ENCODE peak calls at places on chromosomes 13 and 19, in eight cellular contexts. One of them, this sample, is unnamed.

GRCh38 chr13:113791761-113792160 is 32.7 kb downstream of the TMEM255B start:
- DNase-seq in A549: no peak
- DNase-seq in HCT116: no peak
- DNase-seq in H1: no peak
- DNase-seq in endothelial cell of umbilical vein: no peak
- DNase-seq in K562: no peak
- DNase-seq in GM12878: no peak
- DNase-seq in HepG2: no peak
- DNase-seq in this sample: no peak

GRCh38 chr19:55407625-55408319 is at the start of gene UBE2S:
- DNase-seq in A549: peak; percentile 100
- DNase-seq in HCT116: peak; percentile 98
- DNase-seq in H1: peak; percentile 96
- DNase-seq in endothelial cell of umbilical vein: peak; percentile 100
- DNase-seq in K562: peak; percentile 97
- DNase-seq in GM12878: peak; percentile 97
- DNase-seq in HepG2: peak; percentile 83
- DNase-seq in this sample: peak; percentile 98

GRCh38 chr19:12580180-12580694 is 29.0 kb upstream of the ZNF564 start:
- DNase-seq in A549: no peak
- DNase-seq in HCT116: peak; percentile 12
- DNase-seq in H1: no peak
- DNase-seq in endothelial cell of umbilical vein: no peak
- DNase-seq in K562: no peak
- DNase-seq in GM12878: no peak
- DNase-seq in HepG2: peak; percentile 78
- DNase-seq in this sample: no peak

GRCh38 chr19:48804496-48804895 is 6.3 kb downstream of the BCAT2 start:
- DNase-seq in A549: no peak
- DNase-seq in HCT116: no peak
- DNase-seq in H1: no peak
- DNase-seq in endothelial cell of umbilical vein: no peak
- DNase-seq in K562: no peak
- DNase-seq in GM12878: no peak
- DNase-seq in HepG2: no peak
- DNase-seq in this sample: no peak

GRCh38 chr13:79736356-79736755 is 255.4 kb downstream of the NDFIP2 start:
- DNase-seq in A549: no peak
- DNase-seq in HCT116: no peak
- DNase-seq in H1: no peak
- DNase-seq in endothelial cell of umbilical vein: no peak
- DNase-seq in K562: no peak
- DNase-seq in GM12878: no peak
- DNase-seq in HepG2: no peak
- DNase-seq in this sample: no peak

GRCh38 chr19:29449371-29449770 is 76.4 kb upstream of the VSTM2B start:
- DNase-seq in A549: no peak
- DNase-seq in HCT116: no peak
- DNase-seq in H1: peak; percentile 1
- DNase-seq in endothelial cell of umbilical vein: no peak
- DNase-seq in K562: no peak
- DNase-seq in GM12878: no peak
- DNase-seq in HepG2: no peak
- DNase-seq in this sample: no peak

GRCh38 chr13:23180711-23181110 is at the start of gene SGCG:
- DNase-seq in A549: no peak
- DNase-seq in HCT116: no peak
- DNase-seq in H1: no peak
- DNase-seq in endothelial cell of umbilical vein: no peak
- DNase-seq in K562: no peak
- DNase-seq in GM12878: no peak
- DNase-seq in HepG2: no peak
- DNase-seq in this sample: no peak

GRCh38 chr13:79742923-79743322 is 262.0 kb downstream of the NDFIP2 start:
- DNase-seq in A549: no peak
- DNase-seq in HCT116: no peak
- DNase-seq in H1: no peak
- DNase-seq in endothelial cell of umbilical vein: no peak
- DNase-seq in K562: no peak
- DNase-seq in GM12878: no peak
- DNase-seq in HepG2: no peak
- DNase-seq in this sample: no peak

GRCh38 chr19:32407004-32407992 is 1.7 kb downstream of the DPY19L3 start:
- DNase-seq in A549: no peak
- DNase-seq in HCT116: no peak
- DNase-seq in H1: no peak
- DNase-seq in endothelial cell of umbilical vein: no peak
- DNase-seq in K562: peak; percentile 56
- DNase-seq in GM12878: no peak
- DNase-seq in HepG2: peak; percentile 16
- DNase-seq in this sample: peak; percentile 35

GRCh38 chr13:94329754-94330551 is 149.5 kb downstream of the DCT start:
- DNase-seq in A549: peak; percentile 48
- DNase-seq in HCT116: no peak
- DNase-seq in H1: no peak
- DNase-seq in endothelial cell of umbilical vein: peak; percentile 32
- DNase-seq in K562: no peak
- DNase-seq in GM12878: no peak
- DNase-seq in HepG2: peak; percentile 28
- DNase-seq in this sample: peak; percentile 67

GRCh38 chr19:19229701-19230100 is 17.9 kb downstream of the NCAN start:
- DNase-seq in A549: no peak
- DNase-seq in HCT116: no peak
- DNase-seq in H1: no peak
- DNase-seq in endothelial cell of umbilical vein: no peak
- DNase-seq in K562: no peak
- DNase-seq in GM12878: no peak
- DNase-seq in HepG2: no peak
- DNase-seq in this sample: no peak

GRCh38 chr19:30227661-30228112 is 144.5 kb upstream of the ZNF536 start:
- DNase-seq in A549: peak; percentile 82
- DNase-seq in HCT116: peak; percentile 13
- DNase-seq in H1: peak; percentile 87
- DNase-seq in endothelial cell of umbilical vein: peak; percentile 36
- DNase-seq in K562: peak; percentile 47
- DNase-seq in GM12878: no peak
- DNase-seq in HepG2: peak; percentile 17
- DNase-seq in this sample: peak; percentile 58

GRCh38 chr19:13849991-13850909 is 26.7 kb upstream of the NANOS3 start:
- DNase-seq in A549: peak; percentile 83
- DNase-seq in HCT116: no peak
- DNase-seq in H1: peak; percentile 88
- DNase-seq in endothelial cell of umbilical vein: peak; percentile 82
- DNase-seq in K562: peak; percentile 80
- DNase-seq in GM12878: no peak
- DNase-seq in HepG2: peak; percentile 53
- DNase-seq in this sample: peak; percentile 79

GRCh38 chr13:88417801-88418200 is 746.6 kb downstream of the SLITRK5 start:
- DNase-seq in A549: no peak
- DNase-seq in HCT116: no peak
- DNase-seq in H1: no peak
- DNase-seq in endothelial cell of umbilical vein: no peak
- DNase-seq in K562: no peak
- DNase-seq in GM12878: no peak
- DNase-seq in HepG2: no peak
- DNase-seq in this sample: no peak

GRCh38 chr13:93045836-93046235 is 180.8 kb upstream of the GPC6 start:
- DNase-seq in A549: no peak
- DNase-seq in HCT116: no peak
- DNase-seq in H1: no peak
- DNase-seq in endothelial cell of umbilical vein: no peak
- DNase-seq in K562: no peak
- DNase-seq in GM12878: no peak
- DNase-seq in HepG2: no peak
- DNase-seq in this sample: no peak

GRCh38 chr13:87671824-87672603 is 843 bp downstream of the SLITRK5 start:
- DNase-seq in A549: no peak
- DNase-seq in HCT116: no peak
- DNase-seq in H1: peak; percentile 73
- DNase-seq in endothelial cell of umbilical vein: no peak
- DNase-seq in K562: no peak
- DNase-seq in GM12878: no peak
- DNase-seq in HepG2: no peak
- DNase-seq in this sample: no peak

GRCh38 chr19:1856698-1857603 is 6.4 kb downstream of the KLF16 start:
- DNase-seq in A549: peak; percentile 87
- DNase-seq in HCT116: no peak
- DNase-seq in H1: peak; percentile 76
- DNase-seq in endothelial cell of umbilical vein: peak; percentile 76
- DNase-seq in K562: peak; percentile 61
- DNase-seq in GM12878: no peak
- DNase-seq in HepG2: peak; percentile 77
- DNase-seq in this sample: peak; percentile 96

DNA sequence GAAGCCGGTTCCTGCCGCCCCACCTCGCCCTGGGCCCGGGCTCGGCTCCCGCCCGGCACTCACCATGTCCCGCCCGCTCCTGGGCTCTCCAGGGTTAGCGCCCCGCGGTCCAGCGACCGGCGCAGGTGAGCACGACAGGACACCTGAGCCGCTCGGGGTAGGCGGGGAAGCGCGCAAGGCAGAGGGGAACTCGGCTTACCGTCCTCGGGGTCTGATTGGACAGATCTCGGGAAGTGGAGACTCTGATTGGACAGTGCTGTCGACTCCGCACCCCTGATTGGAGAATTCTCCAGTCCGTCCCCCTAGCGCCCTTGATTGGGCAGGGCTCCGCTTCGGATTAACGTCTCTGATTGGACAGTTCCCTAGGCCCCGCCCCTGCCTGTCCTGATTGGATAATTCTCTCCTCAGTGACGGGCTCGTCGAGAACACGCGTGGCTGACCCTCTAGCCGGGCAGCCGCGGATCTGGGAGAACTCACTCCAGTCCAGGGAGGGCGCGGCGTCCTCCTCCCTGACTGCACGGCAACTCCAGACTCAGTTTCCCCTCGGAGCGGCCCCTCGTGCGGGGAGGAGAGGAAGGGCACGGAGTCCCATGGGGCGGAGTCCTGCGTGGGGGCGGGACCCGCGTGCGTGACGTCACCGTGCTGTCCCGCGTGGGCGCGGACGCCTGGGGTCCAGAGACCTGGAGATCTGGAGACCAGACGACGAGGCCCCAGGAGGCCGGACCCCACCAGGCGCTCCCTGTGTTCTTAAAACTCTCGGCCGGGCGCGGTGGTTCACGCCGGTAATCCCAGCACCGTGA is at the start of gene ZNF77:
- DNase-seq in A549: peak; percentile 98
- DNase-seq in HCT116: peak; percentile 99
- DNase-seq in H1: peak; percentile 98
- DNase-seq in endothelial cell of umbilical vein: peak; percentile 99
- DNase-seq in K562: peak; percentile 100
- DNase-seq in GM12878: peak; percentile 98
- DNase-seq in HepG2: peak; percentile 99
- DNase-seq in this sample: peak; percentile 96
- TF ChIP-seq POLR2A in A549: peak; percentile 57
- TF ChIP-seq POLR2A in HCT116: peak; percentile 59
- TF ChIP-seq POLR2A in H1: no peak
- TF ChIP-seq POLR2A in endothelial cell of umbilical vein: peak; percentile 70
- TF ChIP-seq POLR2A in K562: peak; percentile 89
- TF ChIP-seq POLR2A in GM12878: peak; percentile 81
- TF ChIP-seq POLR2A in HepG2: peak; percentile 89
- TF ChIP-seq POLR2A in this sample: peak; percentile 27

DNA sequence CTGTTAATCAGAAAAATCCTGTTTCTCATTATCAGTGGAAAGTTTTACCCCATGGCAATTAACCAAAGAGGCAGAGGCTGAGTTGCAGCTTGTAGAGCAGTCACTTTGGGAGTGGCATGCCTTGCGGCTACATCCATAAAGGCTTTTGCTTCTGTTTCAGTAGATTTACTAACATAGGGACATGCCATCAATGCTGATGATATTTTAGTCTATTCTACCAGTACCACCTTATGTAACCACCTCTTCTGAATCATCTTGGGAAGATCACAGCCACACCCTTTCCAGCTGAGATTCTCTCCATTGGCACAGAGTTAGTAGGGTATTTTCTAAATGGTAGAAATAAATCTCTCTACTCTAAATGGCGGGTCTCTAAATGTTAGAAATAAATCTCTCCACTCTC is 37.5 kb downstream of the POSTN start:
- DNase-seq in A549: no peak
- DNase-seq in HCT116: no peak
- DNase-seq in H1: no peak
- DNase-seq in endothelial cell of umbilical vein: no peak
- DNase-seq in K562: no peak
- DNase-seq in GM12878: no peak
- DNase-seq in HepG2: no peak
- DNase-seq in this sample: no peak
- TF ChIP-seq MAX in A549: no peak
- TF ChIP-seq MAX in HCT116: no peak
- TF ChIP-seq MAX in H1: no peak
- TF ChIP-seq MAX in endothelial cell of umbilical vein: no peak
- TF ChIP-seq MAX in K562: no peak
- TF ChIP-seq MAX in GM12878: no peak
- TF ChIP-seq MAX in HepG2: no peak
- TF ChIP-seq MAX in this sample: no peak

DNA sequence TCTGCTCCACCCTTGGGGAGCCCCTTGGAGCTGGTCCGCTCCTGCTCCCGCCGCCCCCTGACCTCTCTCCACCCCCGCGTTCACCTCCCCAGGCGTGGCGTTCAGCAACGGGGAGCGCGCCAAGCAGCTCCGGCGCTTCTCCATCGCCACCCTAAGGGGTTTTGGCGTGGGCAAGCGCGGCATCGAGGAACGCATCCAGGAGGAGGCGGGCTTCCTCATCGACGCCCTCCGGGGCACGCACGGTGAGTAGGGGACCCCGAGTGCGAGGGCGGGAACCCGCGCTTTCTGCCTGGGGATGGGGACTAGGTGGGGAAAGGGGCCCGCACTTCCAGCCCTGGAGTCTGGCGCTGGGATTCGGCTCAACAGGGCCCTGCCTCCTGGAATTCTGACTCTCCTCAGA is 1.7 kb downstream of the CYP2A13 start:
- DNase-seq in A549: peak; percentile 25
- DNase-seq in HCT116: no peak
- DNase-seq in H1: peak; percentile 75
- DNase-seq in endothelial cell of umbilical vein: no peak
- DNase-seq in K562: no peak
- DNase-seq in GM12878: no peak
- DNase-seq in HepG2: no peak
- DNase-seq in this sample: no peak
- H3K4me3 ChIP-seq in A549: peak overlapping the region; percentile 33
- H3K4me3 ChIP-seq in HCT116: no peak overlapping the region
- H3K4me3 ChIP-seq in H1: peak overlapping the region; percentile 35
- H3K4me3 ChIP-seq in endothelial cell of umbilical vein: no peak overlapping the region
- H3K4me3 ChIP-seq in K562: no peak overlapping the region
- H3K4me3 ChIP-seq in GM12878: no peak overlapping the region
- H3K4me3 ChIP-seq in HepG2: no peak overlapping the region
- H3K4me3 ChIP-seq in this sample: no peak overlapping the region

DNA sequence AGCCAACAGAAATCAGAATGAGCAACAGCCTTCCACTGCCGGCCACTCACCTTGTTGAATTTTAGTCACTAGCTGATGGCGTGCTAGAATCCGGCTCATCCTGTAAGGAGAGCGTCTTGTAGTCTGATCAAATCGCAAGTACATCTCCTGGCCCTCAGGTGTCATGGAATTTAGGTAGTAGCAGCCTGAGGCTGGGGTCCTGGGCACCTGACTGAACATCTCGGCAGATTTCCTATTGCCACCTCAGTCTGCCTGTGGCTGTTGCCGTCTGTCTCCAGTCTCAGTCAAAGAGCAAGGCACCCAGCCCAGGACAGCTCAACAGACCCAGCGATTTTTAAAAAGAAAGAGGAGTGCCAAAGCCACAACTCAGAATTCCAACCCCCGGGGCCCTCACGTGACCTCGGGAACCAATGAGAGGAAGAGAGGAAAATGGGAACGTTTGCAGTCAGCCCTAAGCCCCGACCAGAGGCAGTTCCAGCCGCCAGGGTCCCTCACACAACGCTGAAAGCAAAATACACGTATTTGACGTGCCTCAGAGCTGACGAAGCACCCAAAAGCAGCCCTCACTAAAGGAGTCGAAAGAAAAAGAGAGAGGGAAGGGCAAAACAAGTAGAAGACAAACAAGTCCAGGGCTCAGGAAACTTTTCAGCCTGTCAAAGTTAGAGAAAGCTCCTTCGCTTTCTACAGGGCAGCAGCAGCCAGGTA is at the start of gene STARD13:
- DNase-seq in A549: peak; percentile 84
- DNase-seq in HCT116: peak; percentile 59
- DNase-seq in H1: peak; percentile 89
- DNase-seq in endothelial cell of umbilical vein: peak; percentile 98
- DNase-seq in K562: peak; percentile 10
- DNase-seq in GM12878: peak; percentile 16
- DNase-seq in HepG2: peak; percentile 92
- DNase-seq in this sample: peak; percentile 9
- TF ChIP-seq POLR2A in A549: no peak
- TF ChIP-seq POLR2A in HCT116: peak; percentile 47
- TF ChIP-seq POLR2A in H1: peak; percentile 45
- TF ChIP-seq POLR2A in endothelial cell of umbilical vein: peak; percentile 85
- TF ChIP-seq POLR2A in K562: no peak
- TF ChIP-seq POLR2A in GM12878: peak; percentile 55
- TF ChIP-seq POLR2A in HepG2: peak; percentile 76
- TF ChIP-seq POLR2A in this sample: no peak